ENCODE peak calls at places on chromosomes 4 and X, in nine cellular contexts. One of them, this sample, is unnamed.

GRCh38 chr4:39023059-39023458 is 9.2 kb downstream of the TMEM156 start:
- DNase-seq in HFFc6: no peak
- DNase-seq in cardiac muscle cell: no peak
- DNase-seq in choroid plexus epithelial cell: peak; percentile 69
- DNase-seq in NCI-H1930: no peak
- DNase-seq in activated T-helper 2 cell treated with anti-CD3 and anti-CD28 coated beads, Interferon-gamma antibody, Interleukin-2, Interleukin-4, amounts not matched to agents 10 μg/mL and 5 μg/mL and 100 μg/mL, durations not matched to agents 14 hours and 24 hours and 36 hours: no peak
- DNase-seq in hypothalamus: no peak
- DNase-seq in activated naive CD4-positive, alpha-beta T cell treated with Interleukin-2 at 50 U/mL for 16 hours: no peak
- DNase-seq in neural crest cell: no peak
- DNase-seq in this sample: no peak

GRCh38 chr4:24912252-24913098 is at the start of gene CCDC149:
- DNase-seq in HFFc6: peak; percentile 34
- DNase-seq in cardiac muscle cell: peak; percentile 76
- DNase-seq in choroid plexus epithelial cell: peak; percentile 60
- DNase-seq in NCI-H1930: peak; percentile 63
- DNase-seq in activated T-helper 2 cell treated with anti-CD3 and anti-CD28 coated beads, Interferon-gamma antibody, Interleukin-2, Interleukin-4, amounts not matched to agents 10 μg/mL and 5 μg/mL and 100 μg/mL, durations not matched to agents 14 hours and 24 hours and 36 hours: no peak
- DNase-seq in hypothalamus: peak; percentile 57
- DNase-seq in activated naive CD4-positive, alpha-beta T cell treated with Interleukin-2 at 50 U/mL for 16 hours: no peak
- DNase-seq in neural crest cell: peak; percentile 58
- DNase-seq in this sample: peak; percentile 64

GRCh38 chrX:131741103-131741581 is 197.3 kb downstream of the OR13H1 start:
- DNase-seq in HFFc6: no peak
- DNase-seq in cardiac muscle cell: no peak
- DNase-seq in choroid plexus epithelial cell: no peak
- DNase-seq in NCI-H1930: no peak
- DNase-seq in activated T-helper 2 cell treated with anti-CD3 and anti-CD28 coated beads, Interferon-gamma antibody, Interleukin-2, Interleukin-4, amounts not matched to agents 10 μg/mL and 5 μg/mL and 100 μg/mL, durations not matched to agents 14 hours and 24 hours and 36 hours: no peak
- DNase-seq in hypothalamus: no peak
- DNase-seq in activated naive CD4-positive, alpha-beta T cell treated with Interleukin-2 at 50 U/mL for 16 hours: no peak
- DNase-seq in neural crest cell: no peak
- DNase-seq in this sample: no peak

GRCh38 chrX:47187106-47187677 is 6.4 kb upstream of the UBA1 start:
- DNase-seq in HFFc6: no peak
- DNase-seq in cardiac muscle cell: no peak
- DNase-seq in choroid plexus epithelial cell: no peak
- DNase-seq in NCI-H1930: no peak
- DNase-seq in activated T-helper 2 cell treated with anti-CD3 and anti-CD28 coated beads, Interferon-gamma antibody, Interleukin-2, Interleukin-4, amounts not matched to agents 10 μg/mL and 5 μg/mL and 100 μg/mL, durations not matched to agents 14 hours and 24 hours and 36 hours: no peak
- DNase-seq in hypothalamus: no peak
- DNase-seq in activated naive CD4-positive, alpha-beta T cell treated with Interleukin-2 at 50 U/mL for 16 hours: no peak
- DNase-seq in neural crest cell: no peak
- DNase-seq in this sample: no peak

GRCh38 chr4:2256156-2256731 is 5.7 kb downstream of the MXD4 start:
- DNase-seq in HFFc6: no peak
- DNase-seq in cardiac muscle cell: no peak
- DNase-seq in choroid plexus epithelial cell: no peak
- DNase-seq in NCI-H1930: no peak
- DNase-seq in activated T-helper 2 cell treated with anti-CD3 and anti-CD28 coated beads, Interferon-gamma antibody, Interleukin-2, Interleukin-4, amounts not matched to agents 10 μg/mL and 5 μg/mL and 100 μg/mL, durations not matched to agents 14 hours and 24 hours and 36 hours: peak; percentile 7
- DNase-seq in hypothalamus: no peak
- DNase-seq in activated naive CD4-positive, alpha-beta T cell treated with Interleukin-2 at 50 U/mL for 16 hours: no peak
- DNase-seq in neural crest cell: no peak
- DNase-seq in this sample: no peak

GRCh38 chrX:39845289-39845688 is 252.5 kb downstream of the BCOR start:
- DNase-seq in HFFc6: no peak
- DNase-seq in cardiac muscle cell: no peak
- DNase-seq in choroid plexus epithelial cell: no peak
- DNase-seq in NCI-H1930: no peak
- DNase-seq in activated T-helper 2 cell treated with anti-CD3 and anti-CD28 coated beads, Interferon-gamma antibody, Interleukin-2, Interleukin-4, amounts not matched to agents 10 μg/mL and 5 μg/mL and 100 μg/mL, durations not matched to agents 14 hours and 24 hours and 36 hours: no peak
- DNase-seq in hypothalamus: no peak
- DNase-seq in activated naive CD4-positive, alpha-beta T cell treated with Interleukin-2 at 50 U/mL for 16 hours: no peak
- DNase-seq in neural crest cell: no peak
- DNase-seq in this sample: peak; percentile 50

GRCh38 chr4:16516796-16517413 is 290.6 kb upstream of the TAPT1 start:
- DNase-seq in HFFc6: peak; percentile 80
- DNase-seq in cardiac muscle cell: peak; percentile 85
- DNase-seq in choroid plexus epithelial cell: peak; percentile 94
- DNase-seq in NCI-H1930: peak; percentile 28
- DNase-seq in activated T-helper 2 cell treated with anti-CD3 and anti-CD28 coated beads, Interferon-gamma antibody, Interleukin-2, Interleukin-4, amounts not matched to agents 10 μg/mL and 5 μg/mL and 100 μg/mL, durations not matched to agents 14 hours and 24 hours and 36 hours: no peak
- DNase-seq in hypothalamus: no peak
- DNase-seq in activated naive CD4-positive, alpha-beta T cell treated with Interleukin-2 at 50 U/mL for 16 hours: no peak
- DNase-seq in neural crest cell: no peak
- DNase-seq in this sample: peak; percentile 68

GRCh38 chr4:142326181-142326580 is 519.9 kb downstream of the INPP4B start:
- DNase-seq in HFFc6: no peak
- DNase-seq in cardiac muscle cell: no peak
- DNase-seq in choroid plexus epithelial cell: no peak
- DNase-seq in NCI-H1930: no peak
- DNase-seq in activated T-helper 2 cell treated with anti-CD3 and anti-CD28 coated beads, Interferon-gamma antibody, Interleukin-2, Interleukin-4, amounts not matched to agents 10 μg/mL and 5 μg/mL and 100 μg/mL, durations not matched to agents 14 hours and 24 hours and 36 hours: no peak
- DNase-seq in hypothalamus: no peak
- DNase-seq in activated naive CD4-positive, alpha-beta T cell treated with Interleukin-2 at 50 U/mL for 16 hours: no peak
- DNase-seq in neural crest cell: no peak
- DNase-seq in this sample: no peak

GRCh38 chrX:68681443-68681941 is 34.0 kb downstream of the STARD8 start:
- DNase-seq in HFFc6: peak; percentile 23
- DNase-seq in cardiac muscle cell: peak; percentile 85
- DNase-seq in choroid plexus epithelial cell: peak; percentile 76
- DNase-seq in NCI-H1930: no peak
- DNase-seq in activated T-helper 2 cell treated with anti-CD3 and anti-CD28 coated beads, Interferon-gamma antibody, Interleukin-2, Interleukin-4, amounts not matched to agents 10 μg/mL and 5 μg/mL and 100 μg/mL, durations not matched to agents 14 hours and 24 hours and 36 hours: no peak
- DNase-seq in hypothalamus: no peak
- DNase-seq in activated naive CD4-positive, alpha-beta T cell treated with Interleukin-2 at 50 U/mL for 16 hours: no peak
- DNase-seq in neural crest cell: no peak
- DNase-seq in this sample: no peak

GRCh38 chr4:106095408-106095807 is 200.1 kb downstream of the NPNT start:
- DNase-seq in HFFc6: no peak
- DNase-seq in cardiac muscle cell: peak; percentile 26
- DNase-seq in choroid plexus epithelial cell: peak; percentile 26
- DNase-seq in NCI-H1930: no peak
- DNase-seq in activated T-helper 2 cell treated with anti-CD3 and anti-CD28 coated beads, Interferon-gamma antibody, Interleukin-2, Interleukin-4, amounts not matched to agents 10 μg/mL and 5 μg/mL and 100 μg/mL, durations not matched to agents 14 hours and 24 hours and 36 hours: no peak
- DNase-seq in hypothalamus: no peak
- DNase-seq in activated naive CD4-positive, alpha-beta T cell treated with Interleukin-2 at 50 U/mL for 16 hours: no peak
- DNase-seq in neural crest cell: no peak
- DNase-seq in this sample: no peak